ENCODE peak calls at places on chromosomes 4 and X, in nine cellular contexts. L, F, A, M, Z, I, B, R and O are unnamed samples.

GRCh38 chr4:180059216-180059881 is 2183.9 kb upstream of the TENM3 start:
- DNase-seq in L (no peak), F (peak), A (no peak), M (no peak), Z (no peak), I (peak), B (no peak), R (no peak), O (no peak)

GRCh38 chrX:150362599-150363481 is at the start of gene MAMLD1:
- DNase-seq in L (peak), F (peak), A (peak), M (peak), Z (peak), I (peak), B (peak), R (peak), O (peak)

GRCh38 chr4:174225247-174226054 is 58.0 kb downstream of the FBXO8 start:
- DNase-seq in L (no peak), F (no peak), A (no peak), M (no peak), Z (no peak), I (no peak), B (no peak), R (no peak), O (no peak)

GRCh38 chr4:176789955-176790354 is 2.8 kb downstream of the VEGFC start:
- DNase-seq in L (no peak), F (peak), A (peak), M (no peak), Z (peak), I (peak), B (no peak), R (peak), O (peak)

GRCh38 chr4:6727081-6727942 is 11.3 kb downstream of the BLOC1S4 start:
- DNase-seq in L (no peak), F (peak), A (no peak), M (no peak), Z (no peak), I (peak), B (peak), R (peak), O (no peak)

GRCh38 chr4:8819421-8820177 is 52.0 kb downstream of the HMX1 start:
- DNase-seq in L (no peak), F (no peak), A (no peak), M (no peak), Z (no peak), I (peak), B (peak), R (no peak), O (no peak)

GRCh38 chr4:83974111-83974789 is 438.3 kb downstream of the GPAT3 start:
- DNase-seq in L (no peak), F (no peak), A (no peak), M (no peak), Z (no peak), I (no peak), B (no peak), R (no peak), O (peak)

GRCh38 chrX:48700951-48701653 is 4.6 kb downstream of the SUV39H1 start:
- DNase-seq in L (no peak), F (no peak), A (no peak), M (no peak), Z (no peak), I (no peak), B (no peak), R (peak), O (no peak)

GRCh38 chr4:14924080-14924916 is 78.0 kb upstream of the CPEB2 start:
- DNase-seq in L (no peak), F (no peak), A (no peak), M (no peak), Z (no peak), I (no peak), B (no peak), R (no peak), O (no peak)

GRCh38 chrX:91414710-91415109 is 19.9 kb upstream of the PABPC5 start:
- DNase-seq in L (no peak), F (peak), A (no peak), M (no peak), Z (no peak), I (peak), B (no peak), R (peak), O (no peak)

GRCh38 chr4:118351851-118352827 is 664 bp downstream of the PRSS12 start:
- DNase-seq in L (no peak), F (peak), A (peak), M (peak), Z (no peak), I (peak), B (peak), R (no peak), O (peak)

GRCh38 chr4:7756071-7756470 is 183.6 kb downstream of the AFAP1 start:
- DNase-seq in L (no peak), F (no peak), A (no peak), M (no peak), Z (no peak), I (no peak), B (no peak), R (no peak), O (no peak)

GRCh38 chr4:40183615-40184411 is 13.0 kb upstream of the RHOH start:
- DNase-seq in L (no peak), F (no peak), A (no peak), M (no peak), Z (no peak), I (no peak), B (no peak), R (peak), O (peak)

GRCh38 chrX:9227276-9227675 is 193.3 kb upstream of the FAM9B start:
- DNase-seq in L (no peak), F (no peak), A (no peak), M (no peak), Z (no peak), I (no peak), B (no peak), R (no peak), O (no peak)

GRCh38 chrX:103704863-103705262 is 5.8 kb upstream of the TMEM31 start:
- DNase-seq in L (no peak), F (no peak), A (no peak), M (no peak), Z (no peak), I (no peak), B (no peak), R (no peak), O (no peak)

GRCh38 chrX:111671668-111672067 is 9.3 kb upstream of the ALG13 start:
- DNase-seq in L (no peak), F (no peak), A (no peak), M (no peak), Z (peak), I (no peak), B (no peak), R (peak), O (no peak)

GRCh38 chrX:134936542-134936941 is 54.2 kb upstream of the SMIM10 start:
- DNase-seq in L (no peak), F (peak), A (peak), M (no peak), Z (no peak), I (no peak), B (no peak), R (peak), O (peak)

GRCh38 chr4:188002751-188003150 is 7.2 kb downstream of the ZFP42 start:
- DNase-seq in L (no peak), F (no peak), A (no peak), M (no peak), Z (no peak), I (no peak), B (no peak), R (no peak), O (peak)

GRCh38 chrX:30228526-30228925 is 1.9 kb upstream of the MAGEB3 start:
- DNase-seq in L (no peak), F (no peak), A (no peak), M (no peak), Z (no peak), I (peak), B (no peak), R (no peak), O (no peak)

GRCh38 chrX:45619290-45619689 is 418.6 kb upstream of the DIPK2B start:
- DNase-seq in L (no peak), F (no peak), A (no peak), M (no peak), Z (no peak), I (peak), B (no peak), R (peak), O (no peak)

GRCh38 chr4:72525938-72526337 is 43.1 kb downstream of the ADAMTS3 start:
- DNase-seq in L (peak), F (peak), A (no peak), M (no peak), Z (peak), I (no peak), B (peak), R (peak), O (no peak)

GRCh38 chrX:70262952-70263567 is 3.1 kb upstream of the P2RY4 start:
- DNase-seq in L (no peak), F (peak), A (peak), M (no peak), Z (peak), I (peak), B (peak), R (peak), O (peak)

GRCh38 chrX:154372612-154373022 is 1.8 kb downstream of the FLNA start:
- DNase-seq in L (no peak), F (no peak), A (peak), M (no peak), Z (no peak), I (no peak), B (no peak), R (no peak), O (peak)

GRCh38 chr4:83362492-83363329 is 28.1 kb upstream of the HPSE start:
- DNase-seq in L (no peak), F (peak), A (peak), M (no peak), Z (no peak), I (no peak), B (no peak), R (peak), O (peak)

GRCh38 chrX:119398587-119398973 is 556 bp upstream of the SLC25A43 start:
- DNase-seq in L (no peak), F (peak), A (peak), M (no peak), Z (no peak), I (no peak), B (no peak), R (peak), O (no peak)

GRCh38 chr4:128835498-128836222 is 26.2 kb downstream of the JADE1 start:
- DNase-seq in L (no peak), F (no peak), A (no peak), M (no peak), Z (peak), I (no peak), B (peak), R (peak), O (no peak)

GRCh38 chrX:9885150-9885549 is 82.0 kb upstream of the CLDN34 start:
- DNase-seq in L (no peak), F (peak), A (peak), M (no peak), Z (peak), I (peak), B (peak), R (peak), O (peak)

GRCh38 chrX:7216981-7217587 is 69.1 kb upstream of the PUDP start:
- DNase-seq in L (no peak), F (no peak), A (no peak), M (no peak), Z (no peak), I (no peak), B (no peak), R (no peak), O (no peak)

GRCh38 chr4:89438102-89438831 is 130.7 kb upstream of the GPRIN3 start:
- DNase-seq in L (no peak), F (peak), A (peak), M (no peak), Z (peak), I (peak), B (no peak), R (peak), O (peak)

GRCh38 chr4:69760455-69760854 is at the start of gene SULT1B1:
- DNase-seq in L (no peak), F (peak), A (no peak), M (no peak), Z (no peak), I (no peak), B (no peak), R (peak), O (peak)

GRCh38 chr4:8082517-8083055 is 76.0 kb downstream of the ABLIM2 start:
- DNase-seq in L (no peak), F (no peak), A (no peak), M (no peak), Z (no peak), I (no peak), B (no peak), R (no peak), O (no peak)

GRCh38 chrX:124234348-124234747 is 98.1 kb upstream of the TEX13D start:
- DNase-seq in L (no peak), F (no peak), A (no peak), M (no peak), Z (no peak), I (no peak), B (no peak), R (no peak), O (no peak)
- TF ChIP-seq CTCF in L (no peak), F (no peak), A (no peak), M (no peak), Z (no peak), I (no peak), B (no peak), R (no peak), O (no peak)

GRCh38 chr4:169198167-169198566 is 72.6 kb downstream of the SH3RF1 start:
- DNase-seq in L (no peak), F (no peak), A (no peak), M (no peak), Z (no peak), I (no peak), B (no peak), R (no peak), O (no peak)

GRCh38 chr4:169202143-169202699 is 68.5 kb downstream of the SH3RF1 start:
- DNase-seq in L (no peak), F (no peak), A (no peak), M (no peak), Z (no peak), I (no peak), B (no peak), R (no peak), O (no peak)

GRCh38 chr4:169201144-169202124 is 69.3 kb downstream of the SH3RF1 start:
- DNase-seq in L (no peak), F (no peak), A (no peak), M (no peak), Z (no peak), I (no peak), B (no peak), R (peak), O (no peak)

GRCh38 chr4:169199184-169199583 is 71.6 kb downstream of the SH3RF1 start:
- DNase-seq in L (no peak), F (no peak), A (no peak), M (no peak), Z (no peak), I (no peak), B (no peak), R (no peak), O (no peak)

DNA sequence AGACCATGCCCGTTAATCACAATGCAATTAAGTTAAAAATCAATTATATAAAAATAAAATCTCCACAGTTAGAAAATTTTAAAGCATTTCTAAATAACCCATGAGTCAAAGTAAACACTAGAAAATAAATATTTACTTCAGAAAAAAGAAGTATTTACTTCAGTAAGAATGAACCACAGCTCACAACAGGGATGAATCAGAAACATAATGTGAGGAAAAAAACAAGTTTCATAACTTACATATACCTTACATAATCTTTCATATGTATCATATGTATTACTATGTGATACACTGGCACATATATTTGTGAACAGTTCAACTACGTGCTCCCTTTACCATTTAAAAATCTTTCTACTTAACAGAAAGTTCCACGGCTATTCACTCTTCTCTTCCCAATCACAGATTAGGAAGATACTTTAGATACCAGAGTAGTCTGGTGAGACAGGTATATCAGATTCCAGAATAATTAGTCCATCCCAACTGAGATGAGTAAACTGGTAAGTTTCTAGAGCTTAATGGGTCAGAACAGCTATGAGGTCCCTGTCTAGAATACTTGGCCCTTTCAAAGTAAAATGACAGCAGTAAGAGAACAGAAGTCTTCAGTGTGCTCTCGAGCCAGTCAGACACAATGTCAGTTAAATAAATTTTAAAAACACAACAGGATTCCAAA is 70.3 kb downstream of the SH3RF1 start:
- DNase-seq in L (no peak), F (no peak), A (no peak), M (no peak), Z (no peak), I (no peak), B (no peak), R (no peak), O (peak)
- H3K4me3 ChIP-seq in L (no peak), F (no peak), A (no peak), M (no peak), Z (no peak), I (no peak), B (no peak), R (no peak), O (no peak)

GRCh38 chr4:43356786-43357185 is 464.3 kb downstream of the GRXCR1 start:
- DNase-seq in L (no peak), F (no peak), A (no peak), M (no peak), Z (no peak), I (no peak), B (no peak), R (no peak), O (no peak)

GRCh38 chr4:43348591-43348990 is 456.1 kb downstream of the GRXCR1 start:
- DNase-seq in L (no peak), F (no peak), A (no peak), M (no peak), Z (no peak), I (no peak), B (no peak), R (no peak), O (peak)

GRCh38 chr4:43353552-43353951 is 461.0 kb downstream of the GRXCR1 start:
- DNase-seq in L (no peak), F (no peak), A (no peak), M (no peak), Z (no peak), I (no peak), B (no peak), R (no peak), O (no peak)

GRCh38 chr4:43351970-43352806 is 459.7 kb downstream of the GRXCR1 start:
- DNase-seq in L (no peak), F (no peak), A (no peak), M (no peak), Z (no peak), I (no peak), B (no peak), R (no peak), O (peak)

DNA sequence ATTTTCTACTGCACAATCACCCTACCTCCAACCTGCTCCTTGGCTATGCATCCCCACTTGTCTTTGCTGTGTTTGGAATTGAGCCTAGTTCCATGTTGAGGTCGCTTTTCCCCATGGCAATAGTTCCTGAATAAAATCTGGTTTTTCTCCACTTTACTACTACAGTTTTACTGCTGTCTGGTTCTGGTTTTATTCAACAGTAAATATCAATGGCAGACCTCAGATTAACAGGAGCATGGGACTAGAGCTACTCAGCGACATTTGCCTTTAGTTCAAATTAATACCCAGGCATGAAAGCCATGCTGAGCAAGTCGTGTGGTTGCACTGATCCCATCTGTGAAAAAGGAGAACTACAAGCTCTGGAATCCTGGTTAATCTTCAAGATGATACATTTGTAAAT is 460.3 kb downstream of the GRXCR1 start:
- DNase-seq in L (no peak), F (no peak), A (no peak), M (no peak), Z (no peak), I (no peak), B (no peak), R (no peak), O (no peak)
- TF ChIP-seq CTCF in L (no peak), F (no peak), A (no peak), M (no peak), Z (no peak), I (no peak), B (no peak), R (no peak), O (no peak)

DNA sequence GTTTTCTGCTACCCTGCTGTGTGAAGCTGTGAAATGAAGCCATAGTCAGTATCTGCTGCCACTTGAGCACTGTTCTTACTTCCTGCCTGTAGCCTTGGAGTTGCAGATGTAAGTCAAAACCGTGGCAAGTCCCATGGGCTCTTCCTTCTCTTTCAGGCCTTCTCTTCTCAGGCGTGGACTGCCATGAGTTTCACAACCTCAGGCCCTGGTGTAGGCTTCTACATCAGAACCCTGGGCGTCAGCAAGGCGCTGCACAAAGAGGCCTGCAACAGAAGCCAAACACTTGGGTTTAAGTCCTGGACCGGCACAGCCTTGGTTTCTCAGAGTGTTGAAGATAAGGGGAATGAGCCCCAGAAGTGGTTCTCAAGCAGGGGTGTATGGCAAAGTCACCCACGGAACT is 2.5 kb downstream of the ZNF518B start:
- DNase-seq in L (no peak), F (no peak), A (no peak), M (no peak), Z (no peak), I (no peak), B (no peak), R (no peak), O (no peak)
- H3K4me3 ChIP-seq in L (no peak), F (no peak), A (no peak), M (no peak), Z (no peak), I (no peak), B (no peak), R (no peak), O (no peak)

DNA sequence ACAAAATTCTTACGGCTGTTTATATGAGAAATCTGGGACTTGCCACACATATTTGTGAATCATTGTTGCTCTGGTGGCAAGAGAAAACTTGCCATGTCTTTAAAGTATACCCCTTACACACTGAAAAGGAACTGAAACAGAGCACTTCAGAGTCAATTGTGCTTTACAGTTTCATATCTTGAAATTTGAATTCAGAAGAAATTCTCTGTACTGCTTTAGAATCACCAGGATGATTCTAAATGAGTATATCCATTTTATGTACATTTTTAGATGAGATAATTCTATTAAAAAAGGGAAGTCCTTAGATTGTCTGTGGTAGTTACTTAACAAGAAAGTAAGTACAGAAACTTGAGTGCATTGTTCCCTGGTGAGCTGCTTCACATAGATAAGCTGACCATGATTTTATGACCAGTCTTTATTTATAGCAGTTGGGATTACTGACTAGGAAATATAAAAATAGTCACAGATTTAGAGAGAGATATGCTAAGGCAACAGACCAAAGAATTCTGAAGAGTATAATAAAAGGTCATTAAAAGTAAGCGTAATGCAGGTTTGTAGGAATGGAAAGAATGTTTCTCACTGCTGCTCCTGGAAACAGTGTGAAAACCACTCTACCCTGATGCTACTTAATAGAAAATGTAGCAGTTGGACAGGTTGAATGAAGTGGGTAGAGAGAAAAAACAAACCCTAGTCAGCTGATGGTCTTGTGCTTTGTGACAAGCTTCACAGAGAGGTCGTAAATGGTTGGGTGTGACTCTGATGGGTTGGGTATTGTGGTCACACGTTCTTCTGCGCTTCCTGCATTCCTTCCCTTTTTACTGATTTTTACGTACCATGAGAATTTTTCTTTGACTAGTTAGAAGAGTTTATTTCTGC is 41.0 kb downstream of the FNIP2 start:
- DNase-seq in L (no peak), F (peak), A (peak), M (no peak), Z (peak), I (no peak), B (no peak), R (peak), O (peak)
- TF ChIP-seq CTCF in L (no peak), F (no peak), A (no peak), M (no peak), Z (no peak), I (no peak), B (no peak), R (no peak), O (no peak)